ENCODE peak calls at places on chromosomes 12 and 14, in six cellular contexts. I, K, Y, V, L and E are unnamed samples.

GRCh38 chr14:45041641-45042040 is 42.3 kb upstream of the PRPF39 start:
- DNase-seq in I (no peak), K (no peak), Y (no peak), V (no peak), L (no peak), E (no peak)

GRCh38 chr14:94670692-94671285 is 58.6 kb downstream of the SERPINA3 start:
- DNase-seq in I (no peak), K (no peak), Y (no peak), V (no peak), L (no peak), E (no peak)

GRCh38 chr12:79366374-79366773 is 324.4 kb downstream of the PAWR start:
- DNase-seq in I (no peak), K (no peak), Y (peak), V (no peak), L (no peak), E (no peak)

GRCh38 chr12:617304-617915 is 45.8 kb downstream of the NINJ2 start:
- DNase-seq in I (no peak), K (peak), Y (no peak), V (no peak), L (no peak), E (peak)

GRCh38 chr12:65926119-65927004 is 102.1 kb downstream of the HMGA2 start:
- DNase-seq in I (no peak), K (no peak), Y (peak), V (no peak), L (no peak), E (no peak)

GRCh38 chr14:21352587-21352986 is 31.2 kb downstream of the SUPT16H start:
- DNase-seq in I (no peak), K (no peak), Y (no peak), V (no peak), L (no peak), E (no peak)

GRCh38 chr12:124388679-124389536 is 94.0 kb downstream of the RFLNA start:
- DNase-seq in I (peak), K (peak), Y (peak), V (peak), L (peak), E (peak)

GRCh38 chr14:60249321-60250251 is 565 bp downstream of the PPM1A start:
- DNase-seq in I (peak), K (peak), Y (peak), V (peak), L (peak), E (peak)

GRCh38 chr12:55707841-55708694 is at the start of gene ITGA7:
- DNase-seq in I (peak), K (no peak), Y (peak), V (no peak), L (no peak), E (no peak)

GRCh38 chr12:47189753-47190152 is 110.0 kb upstream of the AMIGO2 start:
- DNase-seq in I (no peak), K (peak), Y (no peak), V (no peak), L (no peak), E (no peak)

GRCh38 chr12:45721954-45722353 is 7.6 kb upstream of the ARID2 start:
- DNase-seq in I (no peak), K (no peak), Y (no peak), V (no peak), L (no peak), E (no peak)

GRCh38 chr14:100669468-100669867 is 57.2 kb upstream of the DLK1 start:
- DNase-seq in I (no peak), K (no peak), Y (no peak), V (no peak), L (no peak), E (no peak)

GRCh38 chr12:49413796-49414195 is 46.5 kb downstream of the SPATS2 start:
- DNase-seq in I (peak), K (peak), Y (no peak), V (peak), L (no peak), E (peak)

GRCh38 chr12:66693901-66694513 is 15.1 kb upstream of the GRIP1 start:
- DNase-seq in I (peak), K (peak), Y (no peak), V (peak), L (peak), E (peak)

GRCh38 chr12:109847166-109847700 is 14.0 kb upstream of the TRPV4 start:
- DNase-seq in I (no peak), K (no peak), Y (no peak), V (no peak), L (no peak), E (no peak)

GRCh38 chr12:109770104-109770860 is 56.7 kb downstream of the FAM222A start:
- DNase-seq in I (no peak), K (no peak), Y (peak), V (peak), L (no peak), E (no peak)

GRCh38 chr12:107122452-107122958 is 29.2 kb upstream of the CRY1 start:
- DNase-seq in I (no peak), K (no peak), Y (peak), V (no peak), L (no peak), E (no peak)

GRCh38 chr12:69630191-69630590 is 19.5 kb upstream of the LRRC10 start:
- DNase-seq in I (peak), K (no peak), Y (peak), V (no peak), L (no peak), E (no peak)

GRCh38 chr12:93782854-93783253 is 105.7 kb downstream of the CRADD start:
- DNase-seq in I (peak), K (no peak), Y (no peak), V (no peak), L (no peak), E (peak)

GRCh38 chr14:53391631-53392030 is 238.5 kb upstream of the DDHD1 start:
- DNase-seq in I (peak), K (peak), Y (no peak), V (peak), L (no peak), E (peak)

GRCh38 chr14:91298576-91298975 is 54.1 kb upstream of the GPR68 start:
- DNase-seq in I (peak), K (no peak), Y (no peak), V (peak), L (no peak), E (no peak)

GRCh38 chr12:45498645-45499044 is 230.9 kb upstream of the ARID2 start:
- DNase-seq in I (no peak), K (no peak), Y (no peak), V (no peak), L (no peak), E (no peak)

GRCh38 chr12:79006306-79006705 is 141.7 kb downstream of the SYT1 start:
- DNase-seq in I (peak), K (peak), Y (no peak), V (peak), L (no peak), E (no peak)

GRCh38 chr12:52391618-52392002 is 6.2 kb upstream of the KRT84 start:
- DNase-seq in I (peak), K (no peak), Y (no peak), V (peak), L (peak), E (no peak)

GRCh38 chr14:59274991-59275391 is 86.5 kb downstream of the DAAM1 start:
- DNase-seq in I (no peak), K (peak), Y (no peak), V (no peak), L (no peak), E (no peak)

GRCh38 chr14:77980475-77981321 is 180.8 kb downstream of the ADCK1 start:
- DNase-seq in I (no peak), K (no peak), Y (peak), V (no peak), L (peak), E (no peak)

GRCh38 chr14:51929156-51929555 is 60.2 kb upstream of the RTRAF start:
- DNase-seq in I (peak), K (peak), Y (no peak), V (peak), L (no peak), E (no peak)

GRCh38 chr12:62933871-62934798 is 815 bp downstream of the PPM1H start:
- DNase-seq in I (peak), K (peak), Y (peak), V (peak), L (no peak), E (peak)

GRCh38 chr12:48185181-48185919 is 1.9 kb downstream of the CCDC184 start:
- DNase-seq in I (peak), K (peak), Y (peak), V (no peak), L (no peak), E (no peak)

GRCh38 chr12:50196537-50196936 is 29.4 kb upstream of the CERS5 start:
- DNase-seq in I (no peak), K (no peak), Y (no peak), V (no peak), L (no peak), E (no peak)

GRCh38 chr14:78933948-78934524 is 763.9 kb downstream of the NRXN3 start:
- DNase-seq in I (peak), K (peak), Y (peak), V (peak), L (peak), E (no peak)

GRCh38 chr14:59303216-59303615 is 114.7 kb downstream of the DAAM1 start:
- DNase-seq in I (peak), K (no peak), Y (no peak), V (peak), L (no peak), E (peak)

GRCh38 chr14:92511472-92512247 is 1.9 kb upstream of the RIN3 start:
- DNase-seq in I (peak), K (peak), Y (no peak), V (peak), L (no peak), E (peak)

GRCh38 chr12:13170892-13171490 is 25.5 kb upstream of the EMP1 start:
- DNase-seq in I (peak), K (no peak), Y (no peak), V (peak), L (no peak), E (no peak)